ENCODE peak calls at places on chromosomes 12 and 14, in six cellular contexts. One of them, this sample, is unnamed.

GRCh38 chr14:106269029-106269428 is 742.6 kb downstream of the TMEM121 start:
- DNase-seq in fibroblast of pulmonary artery: no peak
- DNase-seq in adrenal gland: no peak
- DNase-seq in GOT3: no peak
- DNase-seq in GM04504: no peak
- DNase-seq in activated CD8-positive, alpha-beta memory T cell treated with anti-CD3 and anti-CD28 coated beads for 4 hours: no peak
- DNase-seq in this sample: no peak

GRCh38 chr12:29907486-29907885 is 123.7 kb upstream of the TMTC1 start:
- DNase-seq in fibroblast of pulmonary artery: peak; percentile 42
- DNase-seq in adrenal gland: no peak
- DNase-seq in GOT3: no peak
- DNase-seq in GM04504: no peak
- DNase-seq in activated CD8-positive, alpha-beta memory T cell treated with anti-CD3 and anti-CD28 coated beads for 4 hours: no peak
- DNase-seq in this sample: no peak

GRCh38 chr12:60421741-60422140 is 825.9 kb downstream of the SLC16A7 start:
- DNase-seq in fibroblast of pulmonary artery: no peak
- DNase-seq in adrenal gland: no peak
- DNase-seq in GOT3: no peak
- DNase-seq in GM04504: no peak
- DNase-seq in activated CD8-positive, alpha-beta memory T cell treated with anti-CD3 and anti-CD28 coated beads for 4 hours: no peak
- DNase-seq in this sample: no peak

GRCh38 chr12:18391136-18391535 is 129.8 kb downstream of the PIK3C2G start:
- DNase-seq in fibroblast of pulmonary artery: no peak
- DNase-seq in adrenal gland: no peak
- DNase-seq in GOT3: no peak
- DNase-seq in GM04504: no peak
- DNase-seq in activated CD8-positive, alpha-beta memory T cell treated with anti-CD3 and anti-CD28 coated beads for 4 hours: no peak
- DNase-seq in this sample: no peak

GRCh38 chr14:102080183-102081080 is 6.4 kb downstream of the HSP90AA1 start:
- DNase-seq in fibroblast of pulmonary artery: no peak
- DNase-seq in adrenal gland: no peak
- DNase-seq in GOT3: no peak
- DNase-seq in GM04504: no peak
- DNase-seq in activated CD8-positive, alpha-beta memory T cell treated with anti-CD3 and anti-CD28 coated beads for 4 hours: no peak
- DNase-seq in this sample: no peak

GRCh38 chr14:60807971-60808370 is 73.4 kb downstream of the MNAT1 start:
- DNase-seq in fibroblast of pulmonary artery: no peak
- DNase-seq in adrenal gland: no peak
- DNase-seq in GOT3: no peak
- DNase-seq in GM04504: no peak
- DNase-seq in activated CD8-positive, alpha-beta memory T cell treated with anti-CD3 and anti-CD28 coated beads for 4 hours: no peak
- DNase-seq in this sample: no peak

GRCh38 chr14:34013714-34014055 is 62.8 kb upstream of the EGLN3 start:
- DNase-seq in fibroblast of pulmonary artery: no peak
- DNase-seq in adrenal gland: no peak
- DNase-seq in GOT3: no peak
- DNase-seq in GM04504: no peak
- DNase-seq in activated CD8-positive, alpha-beta memory T cell treated with anti-CD3 and anti-CD28 coated beads for 4 hours: no peak
- DNase-seq in this sample: no peak

GRCh38 chr12:93442411-93443340 is 929 bp upstream of the UBE2N start:
- DNase-seq in fibroblast of pulmonary artery: no peak
- DNase-seq in adrenal gland: no peak
- DNase-seq in GOT3: no peak
- DNase-seq in GM04504: no peak
- DNase-seq in activated CD8-positive, alpha-beta memory T cell treated with anti-CD3 and anti-CD28 coated beads for 4 hours: no peak
- DNase-seq in this sample: no peak

GRCh38 chr12:112243255-112243965 is 118.0 kb downstream of the TRAFD1 start:
- DNase-seq in fibroblast of pulmonary artery: no peak
- DNase-seq in adrenal gland: no peak
- DNase-seq in GOT3: no peak
- DNase-seq in GM04504: no peak
- DNase-seq in activated CD8-positive, alpha-beta memory T cell treated with anti-CD3 and anti-CD28 coated beads for 4 hours: no peak
- DNase-seq in this sample: no peak

GRCh38 chr12:101829639-101830390 is 944 bp downstream of the GNPTAB start:
- DNase-seq in fibroblast of pulmonary artery: peak; percentile 10
- DNase-seq in adrenal gland: no peak
- DNase-seq in GOT3: no peak
- DNase-seq in GM04504: no peak
- DNase-seq in activated CD8-positive, alpha-beta memory T cell treated with anti-CD3 and anti-CD28 coated beads for 4 hours: no peak
- DNase-seq in this sample: no peak

GRCh38 chr14:104444159-104445030 is 135.2 kb upstream of the C14orf180 start:
- DNase-seq in fibroblast of pulmonary artery: no peak
- DNase-seq in adrenal gland: no peak
- DNase-seq in GOT3: no peak
- DNase-seq in GM04504: no peak
- DNase-seq in activated CD8-positive, alpha-beta memory T cell treated with anti-CD3 and anti-CD28 coated beads for 4 hours: no peak
- DNase-seq in this sample: no peak

GRCh38 chr14:60647081-60647836 is 2.0 kb downstream of the SIX1 start:
- DNase-seq in fibroblast of pulmonary artery: no peak
- DNase-seq in adrenal gland: no peak
- DNase-seq in GOT3: no peak
- DNase-seq in GM04504: no peak
- DNase-seq in activated CD8-positive, alpha-beta memory T cell treated with anti-CD3 and anti-CD28 coated beads for 4 hours: no peak
- DNase-seq in this sample: no peak

GRCh38 chr12:119949145-119949544 is 39.9 kb upstream of the BICDL1 start:
- DNase-seq in fibroblast of pulmonary artery: no peak
- DNase-seq in adrenal gland: no peak
- DNase-seq in GOT3: no peak
- DNase-seq in GM04504: no peak
- DNase-seq in activated CD8-positive, alpha-beta memory T cell treated with anti-CD3 and anti-CD28 coated beads for 4 hours: no peak
- DNase-seq in this sample: no peak

GRCh38 chr12:100823988-100824387 is 29.4 kb downstream of the ANO4 start:
- DNase-seq in fibroblast of pulmonary artery: peak; percentile 16
- DNase-seq in adrenal gland: no peak
- DNase-seq in GOT3: no peak
- DNase-seq in GM04504: no peak
- DNase-seq in activated CD8-positive, alpha-beta memory T cell treated with anti-CD3 and anti-CD28 coated beads for 4 hours: no peak
- DNase-seq in this sample: no peak

GRCh38 chr12:16492820-16493797 is 112.9 kb downstream of the LMO3 start:
- DNase-seq in fibroblast of pulmonary artery: no peak
- DNase-seq in adrenal gland: no peak
- DNase-seq in GOT3: no peak
- DNase-seq in GM04504: no peak
- DNase-seq in activated CD8-positive, alpha-beta memory T cell treated with anti-CD3 and anti-CD28 coated beads for 4 hours: no peak
- DNase-seq in this sample: no peak

GRCh38 chr12:108777156-108777555 is 45.8 kb upstream of the CORO1C start:
- DNase-seq in fibroblast of pulmonary artery: no peak
- DNase-seq in adrenal gland: no peak
- DNase-seq in GOT3: no peak
- DNase-seq in GM04504: no peak
- DNase-seq in activated CD8-positive, alpha-beta memory T cell treated with anti-CD3 and anti-CD28 coated beads for 4 hours: no peak
- DNase-seq in this sample: no peak

GRCh38 chr12:112759786-112760185 is 31.8 kb upstream of the RPH3A start:
- DNase-seq in fibroblast of pulmonary artery: no peak
- DNase-seq in adrenal gland: no peak
- DNase-seq in GOT3: no peak
- DNase-seq in GM04504: no peak
- DNase-seq in activated CD8-positive, alpha-beta memory T cell treated with anti-CD3 and anti-CD28 coated beads for 4 hours: no peak
- DNase-seq in this sample: no peak

GRCh38 chr14:20194101-20194500 is 3.4 kb downstream of the OR11G2 start:
- DNase-seq in fibroblast of pulmonary artery: no peak
- DNase-seq in adrenal gland: no peak
- DNase-seq in GOT3: no peak
- DNase-seq in GM04504: no peak
- DNase-seq in activated CD8-positive, alpha-beta memory T cell treated with anti-CD3 and anti-CD28 coated beads for 4 hours: no peak
- DNase-seq in this sample: no peak

GRCh38 chr12:105358789-105359188 is 28.3 kb downstream of the C12orf75 start:
- DNase-seq in fibroblast of pulmonary artery: no peak
- DNase-seq in adrenal gland: peak; percentile 9
- DNase-seq in GOT3: no peak
- DNase-seq in GM04504: no peak
- DNase-seq in activated CD8-positive, alpha-beta memory T cell treated with anti-CD3 and anti-CD28 coated beads for 4 hours: no peak
- DNase-seq in this sample: no peak

GRCh38 chr14:20327005-20327869 is 5.8 kb downstream of the CCNB1IP1 start:
- DNase-seq in fibroblast of pulmonary artery: peak; percentile 82
- DNase-seq in adrenal gland: peak; percentile 42
- DNase-seq in GOT3: no peak
- DNase-seq in GM04504: peak; percentile 37
- DNase-seq in activated CD8-positive, alpha-beta memory T cell treated with anti-CD3 and anti-CD28 coated beads for 4 hours: no peak
- DNase-seq in this sample: no peak

GRCh38 chr14:72792051-72792788 is 101.7 kb downstream of the DPF3 start:
- DNase-seq in fibroblast of pulmonary artery: no peak
- DNase-seq in adrenal gland: peak; percentile 87
- DNase-seq in GOT3: no peak
- DNase-seq in GM04504: no peak
- DNase-seq in activated CD8-positive, alpha-beta memory T cell treated with anti-CD3 and anti-CD28 coated beads for 4 hours: no peak
- DNase-seq in this sample: peak; percentile 75

GRCh38 chr12:87953257-87953860 is 75.8 kb downstream of the C12orf50 start:
- DNase-seq in fibroblast of pulmonary artery: peak; percentile 69
- DNase-seq in adrenal gland: peak; percentile 20
- DNase-seq in GOT3: no peak
- DNase-seq in GM04504: peak; percentile 3
- DNase-seq in activated CD8-positive, alpha-beta memory T cell treated with anti-CD3 and anti-CD28 coated beads for 4 hours: no peak
- DNase-seq in this sample: no peak

GRCh38 chr14:51160871-51161270 is 66.0 kb upstream of the TRIM9 start:
- DNase-seq in fibroblast of pulmonary artery: no peak
- DNase-seq in adrenal gland: no peak
- DNase-seq in GOT3: no peak
- DNase-seq in GM04504: no peak
- DNase-seq in activated CD8-positive, alpha-beta memory T cell treated with anti-CD3 and anti-CD28 coated beads for 4 hours: no peak
- DNase-seq in this sample: no peak

GRCh38 chr14:67962215-67962644 is 142.7 kb downstream of the RAD51B start:
- DNase-seq in fibroblast of pulmonary artery: peak; percentile 72
- DNase-seq in adrenal gland: no peak
- DNase-seq in GOT3: no peak
- DNase-seq in GM04504: no peak
- DNase-seq in activated CD8-positive, alpha-beta memory T cell treated with anti-CD3 and anti-CD28 coated beads for 4 hours: no peak
- DNase-seq in this sample: no peak

This sample was measured in ovary.